ENCODE peak calls at places on chromosomes 13 and 19, in six cellular contexts. U is RCC 7860; C is cardiac muscle cell; M is CD8-positive, alpha-beta T cell; Q is GM23248; N is stimulated activated CD8-positive, alpha-beta memory T cell treated with anti-CD3 and anti-CD28 coated beads, Interleukin-15, amount 100 ng/mL, for 4 hours. S is an unnamed sample.

GRCh38 chr13:44078806-44079378 is 199.2 kb downstream of the LACC1 start:
- DNase-seq in U (no peak), C (no peak), M (no peak), Q (no peak), N (no peak), S (no peak)

GRCh38 chr13:70630247-70630646 is 522.0 kb upstream of the KLHL1 start:
- DNase-seq in U (no peak), C (no peak), M (no peak), Q (no peak), N (no peak), S (no peak)

GRCh38 chr13:104004572-104004971 is 938.4 kb upstream of the SLC10A2 start:
- DNase-seq in U (no peak), C (no peak), M (no peak), Q (no peak), N (no peak), S (no peak)

GRCh38 chr13:73731564-73731963 is 402.6 kb downstream of the KLF12 start:
- DNase-seq in U (no peak), C (no peak), M (no peak), Q (no peak), N (no peak), S (no peak)

GRCh38 chr13:41917641-41918040 is 43.3 kb downstream of the VWA8 start:
- DNase-seq in U (no peak), C (no peak), M (no peak), Q (peak; percentile 72), N (no peak), S (no peak)

GRCh38 chr19:38912600-38913514 is 871 bp upstream of the CCER2 start:
- DNase-seq in U (no peak), C (no peak), M (no peak), Q (no peak), N (no peak), S (no peak)

GRCh38 chr19:13022111-13022858 is 27.0 kb downstream of the NFIX start:
- DNase-seq in U (no peak), C (no peak), M (no peak), Q (peak; percentile 84), N (no peak), S (no peak)

GRCh38 chr19:12676384-12676792 is 5.3 kb downstream of the DHPS start:
- DNase-seq in U (peak; percentile 59), C (peak; percentile 85), M (peak; percentile 89), Q (peak; percentile 80), N (peak; percentile 76), S (peak; percentile 95)

GRCh38 chr13:99926014-99926731 is 45.4 kb downstream of the ZIC5 start:
- DNase-seq in U (no peak), C (no peak), M (no peak), Q (peak; percentile 59), N (no peak), S (no peak)

GRCh38 chr19:1155352-1156304 is 18.4 kb downstream of the SBNO2 start:
- DNase-seq in U (no peak), C (no peak), M (no peak), Q (peak; percentile 65), N (no peak), S (peak; percentile 74)

GRCh38 chr19:7941895-7942596 is 1.4 kb downstream of the TIMM44 start:
- DNase-seq in U (no peak), C (no peak), M (no peak), Q (no peak), N (no peak), S (no peak)

GRCh38 chr13:80655778-80656518 is 315.0 kb upstream of the SPRY2 start:
- DNase-seq in U (no peak), C (no peak), M (no peak), Q (no peak), N (no peak), S (no peak)

GRCh38 chr13:41352935-41353801 is 42.1 kb downstream of the NAA16 start:
- DNase-seq in U (peak; percentile 23), C (peak; percentile 28), M (peak; percentile 54), Q (peak; percentile 49), N (no peak), S (no peak)

GRCh38 chr19:41308450-41309224 is 1.3 kb upstream of the CCDC97 start:
- DNase-seq in U (peak; percentile 74), C (peak; percentile 91), M (peak; percentile 99), Q (peak; percentile 85), N (peak; percentile 84), S (peak; percentile 96)

GRCh38 chr13:77698211-77699058 is 948 bp downstream of the SLAIN1 start:
- DNase-seq in U (no peak), C (peak; percentile 63), M (peak; percentile 49), Q (peak; percentile 15), N (peak; percentile 8), S (peak; percentile 90)

GRCh38 chr13:89053418-89053817 is 1382.2 kb downstream of the SLITRK5 start:
- DNase-seq in U (no peak), C (no peak), M (no peak), Q (no peak), N (no peak), S (no peak)

GRCh38 chr13:51902776-51903175 is 41.0 kb downstream of the CCDC70 start:
- DNase-seq in U (no peak), C (no peak), M (no peak), Q (no peak), N (no peak), S (no peak)

GRCh38 chr13:68439821-68440220 is 1209.7 kb upstream of the PCDH9 start:
- DNase-seq in U (no peak), C (no peak), M (no peak), Q (peak; percentile 1), N (no peak), S (no peak)

GRCh38 chr13:50914848-50915247 is 5.3 kb downstream of the RNASEH2B start:
- DNase-seq in U (no peak), C (no peak), M (no peak), Q (peak; percentile 70), N (no peak), S (no peak)

GRCh38 chr13:99272481-99272880 is 14.3 kb upstream of the GPR18 start:
- DNase-seq in U (no peak), C (no peak), M (no peak), Q (no peak), N (no peak), S (no peak)

GRCh38 chr13:46211116-46211515 is 612 bp upstream of the LRRC63 start:
- DNase-seq in U (no peak), C (no peak), M (peak; percentile 55), Q (no peak), N (peak; percentile 13), S (no peak)

GRCh38 chr13:33775339-33776108 is 42.4 kb upstream of the RFC3 start:
- DNase-seq in U (no peak), C (no peak), M (no peak), Q (no peak), N (no peak), S (no peak)

GRCh38 chr19:10191347-10191746 is 3.4 kb downstream of the DNMT1 start:
- DNase-seq in U (no peak), C (no peak), M (no peak), Q (peak; percentile 75), N (no peak), S (no peak)

S was measured in spleen.